ENCODE peak calls at places on chromosomes 4 and X, in five cellular contexts. C is IMR-90, Q is A549, J is NT2/D1, U is colonic mucosa. L is an unnamed sample. For H3K4me1, the result is how much of the 10 kb centered on the place peaks cover.

GRCh38 chrX:10239611-10240064 is 82.9 kb downstream of the CLCN4 start:
- DNase-seq in C (peak), Q (no peak), J (no peak), U (no peak), L (no peak)

GRCh38 chrX:19595036-19595435 is 79.7 kb upstream of the MAP3K15 start:
- DNase-seq in C (no peak), Q (no peak), J (no peak), U (no peak), L (peak)

GRCh38 chr4:181418491-181418890 is 824.7 kb upstream of the TENM3 start:
- DNase-seq in C (no peak), Q (no peak), J (no peak), U (no peak), L (no peak)

GRCh38 chr4:98861100-98861499 is 67.8 kb downstream of the EIF4E start:
- DNase-seq in C (no peak), Q (no peak), J (no peak), U (no peak), L (peak)

GRCh38 chrX:6244666-6245065 is 16.0 kb upstream of the NLGN4X start:
- DNase-seq in C (no peak), Q (no peak), J (no peak), U (no peak), L (no peak)

GRCh38 chrX:37608156-37608555 is 36.7 kb downstream of the LANCL3 start:
- DNase-seq in C (no peak), Q (no peak), J (peak), U (no peak), L (no peak)

GRCh38 chrX:16185725-16186136 is 18.4 kb downstream of the MAGEB17 start:
- DNase-seq in C (peak), Q (peak), J (no peak), U (no peak), L (no peak)

GRCh38 chr4:6910340-6910959 is 824 bp downstream of the TBC1D14 start:
- DNase-seq in C (no peak), Q (peak), J (no peak), U (peak), L (peak)

GRCh38 chr4:113026556-113026955 is 22.9 kb upstream of the ANK2 start:
- DNase-seq in C (no peak), Q (no peak), J (no peak), U (no peak), L (no peak)

GRCh38 chr4:184838249-184839074 is 12.7 kb upstream of the ACSL1 start:
- DNase-seq in C (peak), Q (peak), J (no peak), U (no peak), L (no peak)

GRCh38 chr4:41619161-41619560 is 81.2 kb downstream of the LIMCH1 start:
- DNase-seq in C (no peak), Q (no peak), J (no peak), U (no peak), L (no peak)

GRCh38 chrX:40539214-40540142 is 41.3 kb upstream of the ATP6AP2 start:
- DNase-seq in C (peak), Q (no peak), J (peak), U (peak), L (peak)

GRCh38 chrX:115259238-115259875 is 25.5 kb upstream of the LRCH2 start:
- DNase-seq in C (no peak), Q (no peak), J (no peak), U (no peak), L (no peak)

GRCh38 chr4:78627046-78627965 is 75.7 kb downstream of the ANXA3 start:
- DNase-seq in C (no peak), Q (no peak), J (no peak), U (no peak), L (no peak)

GRCh38 chr4:8222609-8223391 is 23.7 kb downstream of the SH3TC1 start:
- DNase-seq in C (no peak), Q (no peak), J (no peak), U (no peak), L (no peak)

GRCh38 chr4:119264743-119265142 is 52.2 kb downstream of the USP53 start:
- DNase-seq in C (no peak), Q (no peak), J (no peak), U (no peak), L (no peak)

GRCh38 chrX:130909469-130910136 is 6.6 kb upstream of the ENOX2 start:
- DNase-seq in C (no peak), Q (no peak), J (no peak), U (no peak), L (no peak)

GRCh38 chrX:103367502-103367901 is 8.8 kb upstream of the BEX3 start:
- DNase-seq in C (peak), Q (no peak), J (no peak), U (no peak), L (no peak)

GRCh38 chr4:79015406-79015805 is 76.2 kb upstream of the PAQR3 start:
- DNase-seq in C (no peak), Q (no peak), J (no peak), U (no peak), L (no peak)

GRCh38 chr4:151569650-151570049 is 160.7 kb downstream of the FHIP1A start:
- DNase-seq in C (no peak), Q (no peak), J (no peak), U (no peak), L (no peak)

GRCh38 chr4:87527446-87528240 is 1.5 kb downstream of the SPARCL1 start:
- DNase-seq in C (no peak), Q (no peak), J (no peak), U (no peak), L (peak)

GRCh38 chr4:129603241-129603931 is 507.4 kb downstream of the C4orf33 start:
- DNase-seq in C (no peak), Q (no peak), J (no peak), U (no peak), L (no peak)

GRCh38 chrX:78595901-78596502 is 63.1 kb downstream of the RTL3 start:
- DNase-seq in C (no peak), Q (no peak), J (peak), U (no peak), L (no peak)

GRCh38 chr4:104487105-104487504 is 7.6 kb downstream of the CXXC4 start:
- DNase-seq in C (no peak), Q (no peak), J (no peak), U (no peak), L (no peak)

GRCh38 chr4:16048639-16049448 is 35.0 kb downstream of the PROM1 start:
- DNase-seq in C (no peak), Q (no peak), J (no peak), U (no peak), L (no peak)

GRCh38 chrX:12686324-12686723 is 104.9 kb upstream of the PRPS2 start:
- DNase-seq in C (no peak), Q (no peak), J (no peak), U (no peak), L (no peak)

GRCh38 chr4:155889036-155889793 is 14.3 kb upstream of the TDO2 start:
- DNase-seq in C (peak), Q (no peak), J (no peak), U (no peak), L (peak)

GRCh38 chrX:101659601-101660063 is at the start of gene ARMCX2:
- DNase-seq in C (peak), Q (no peak), J (peak), U (peak), L (peak)

GRCh38 chrX:12648995-12649394 is 142.2 kb upstream of the PRPS2 start:
- DNase-seq in C (no peak), Q (no peak), J (no peak), U (no peak), L (no peak)

GRCh38 chr4:77269505-77269904 is 112.5 kb downstream of the CCNG2 start:
- DNase-seq in C (no peak), Q (no peak), J (no peak), U (no peak), L (no peak)

GRCh38 chrX:96464880-96465558 is 219.6 kb upstream of the DIAPH2 start:
- DNase-seq in C (no peak), Q (no peak), J (no peak), U (no peak), L (no peak)

GRCh38 chr4:22515888-22516541 is at the start of gene ADGRA3:
- DNase-seq in C (peak), Q (peak), J (no peak), U (peak), L (peak)

GRCh38 chrX:154309041-154309775 is 13.6 kb downstream of the TKTL1 start:
- DNase-seq in C (no peak), Q (no peak), J (no peak), U (no peak), L (no peak)

GRCh38 chr4:56410247-56410646 is 23.0 kb upstream of the AASDH start:
- DNase-seq in C (peak), Q (peak), J (peak), U (peak), L (peak)

GRCh38 chrX:150362599-150363481 is at the start of gene MAMLD1:
- DNase-seq in C (peak), Q (peak), J (no peak), U (peak), L (peak)

GRCh38 chr4:76549765-76550164 is 114.7 kb downstream of the SHROOM3 start:
- DNase-seq in C (no peak), Q (no peak), J (no peak), U (no peak), L (no peak)

GRCh38 chr4:142475663-142476062 is 370.4 kb downstream of the INPP4B start:
- DNase-seq in C (peak), Q (no peak), J (no peak), U (no peak), L (no peak)

DNA sequence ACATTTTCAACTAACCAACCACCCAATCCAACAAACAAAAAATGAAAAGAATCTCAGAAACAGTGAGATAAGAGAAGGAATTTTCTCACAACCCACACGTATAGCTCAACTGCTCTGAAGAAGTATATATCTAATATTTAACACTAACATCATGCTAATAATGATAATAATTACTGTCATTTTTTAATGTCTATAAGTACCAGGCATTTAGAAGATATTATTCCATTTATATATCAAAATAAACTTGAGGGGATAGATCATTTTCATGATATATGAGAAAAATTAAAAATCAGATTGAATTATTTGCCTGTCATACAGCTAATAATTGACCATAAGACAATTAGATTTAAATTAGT is 4.2 kb upstream of the AFP start:
- DNase-seq in C (no peak), Q (no peak), J (no peak), U (no peak), L (no peak)
- H3K4me1 ChIP-seq in C (under half), Q (under half), J (under half), U (under half), L (under half)

DNA sequence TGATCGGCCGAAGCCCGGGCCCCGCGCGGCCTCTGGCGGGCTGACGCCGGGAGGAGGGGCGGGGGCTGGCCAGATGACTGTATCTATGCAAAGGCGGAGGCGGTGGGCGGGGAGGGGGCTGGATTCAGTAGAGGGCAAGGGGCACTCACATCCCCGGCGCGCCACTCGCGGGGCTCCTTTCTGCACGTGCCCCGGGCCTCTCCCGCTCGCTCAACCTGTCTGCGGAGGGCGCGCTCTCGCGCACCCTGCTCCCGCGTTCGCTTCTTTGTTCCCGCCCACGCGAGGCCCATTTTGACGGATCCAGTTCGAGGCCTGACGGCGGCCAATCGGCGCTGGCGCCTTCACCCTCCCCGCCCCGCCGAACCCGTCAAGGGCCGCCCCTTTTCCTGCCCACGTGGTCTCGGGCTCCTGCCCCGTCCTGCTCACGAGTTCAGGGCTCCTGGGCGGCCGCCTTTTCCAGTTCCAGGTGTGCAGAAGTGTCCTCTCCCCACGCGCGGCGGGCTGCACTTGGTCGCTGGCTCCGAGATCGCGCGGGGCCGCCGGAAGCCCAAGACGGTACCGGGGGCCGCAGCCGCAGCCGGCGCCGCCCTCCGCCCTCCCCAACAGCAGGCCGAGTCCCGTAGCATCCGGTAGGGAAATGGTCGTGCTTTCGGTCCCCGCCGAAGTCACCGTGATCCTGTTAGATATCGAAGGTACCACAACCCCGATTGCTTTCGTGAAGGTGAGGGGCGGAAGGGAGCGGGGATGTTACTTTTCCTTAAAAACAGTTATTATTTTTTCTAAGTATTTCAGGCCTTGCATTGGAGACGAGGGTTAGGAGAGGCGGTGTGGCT is at the start of the genes ENOPH1 and HNRNPDL:
- DNase-seq in C (peak), Q (peak), J (peak), U (peak), L (peak)
- H3K4me1 ChIP-seq in C (under half), Q (under half), J (under half), U (under half), L (under half)

DNA sequence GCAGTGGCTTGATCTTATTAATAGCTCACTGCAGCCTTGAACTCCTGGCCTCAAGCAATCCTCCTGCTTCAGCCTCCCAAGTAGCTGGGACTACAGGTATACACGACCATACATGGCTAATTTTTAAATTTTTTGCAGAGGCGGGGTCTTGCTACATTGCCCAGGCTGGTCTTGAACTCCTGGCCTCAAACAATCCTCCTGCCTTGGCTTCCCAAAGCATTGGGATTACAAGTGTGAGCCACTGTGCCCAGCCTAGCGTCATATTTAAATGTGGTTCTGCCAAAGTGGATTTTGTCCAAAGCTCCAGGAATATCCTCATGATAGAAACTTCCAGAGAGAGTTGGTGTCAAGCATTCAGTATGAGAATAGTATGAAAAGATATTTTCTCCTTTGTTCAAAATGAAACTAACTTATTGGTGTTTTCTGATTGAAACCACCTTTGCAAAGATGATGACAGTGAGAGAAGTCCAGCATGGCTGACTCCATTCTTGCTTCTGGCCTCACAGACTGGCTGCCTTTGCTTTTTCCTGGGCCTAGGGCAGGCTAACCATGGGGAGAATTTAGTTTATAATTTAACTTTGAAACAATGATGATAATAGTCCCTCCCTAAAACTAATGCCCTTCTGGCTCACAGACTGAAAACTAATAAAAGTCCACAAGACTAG is 129.0 kb downstream of the C4orf51 start:
- DNase-seq in C (no peak), Q (no peak), J (no peak), U (no peak), L (no peak)
- H3K4me1 ChIP-seq in C (under half), Q (half or more), J (under half), U (under half), L (under half)

DNA sequence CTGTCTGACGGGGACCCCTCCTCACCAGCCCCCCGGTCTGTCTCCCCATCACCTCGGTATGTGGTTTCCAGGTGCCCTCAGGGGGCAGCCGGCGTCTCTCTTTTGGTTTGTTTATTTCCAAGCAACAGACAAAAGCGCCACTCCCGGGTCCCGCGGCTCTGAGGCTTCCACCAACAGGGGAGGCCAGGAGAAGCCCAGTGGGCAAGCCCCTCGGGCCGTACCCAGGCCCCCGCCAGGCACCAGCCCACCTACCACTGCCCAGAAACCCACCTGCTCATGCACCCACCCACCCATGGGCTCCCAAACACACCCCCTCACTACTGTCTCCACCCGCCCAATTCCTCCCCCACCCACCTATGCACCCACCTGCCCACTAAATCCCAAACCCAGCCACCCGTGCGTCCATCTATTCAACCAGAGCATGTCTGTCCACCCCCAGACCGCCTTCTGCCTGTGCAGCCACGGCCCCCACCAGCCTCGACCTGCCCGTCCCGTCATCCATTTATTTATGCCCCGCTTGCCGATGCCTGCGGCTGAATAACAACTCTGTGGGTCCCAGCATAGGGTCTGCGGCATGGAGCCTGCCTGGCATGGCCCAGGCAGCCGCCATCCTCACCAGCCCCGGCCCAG is 129.8 kb downstream of the FAM53A start:
- DNase-seq in C (no peak), Q (no peak), J (no peak), U (no peak), L (no peak)
- H3K4me1 ChIP-seq in C (under half), Q (under half), J (under half), U (under half), L (under half)

DNA sequence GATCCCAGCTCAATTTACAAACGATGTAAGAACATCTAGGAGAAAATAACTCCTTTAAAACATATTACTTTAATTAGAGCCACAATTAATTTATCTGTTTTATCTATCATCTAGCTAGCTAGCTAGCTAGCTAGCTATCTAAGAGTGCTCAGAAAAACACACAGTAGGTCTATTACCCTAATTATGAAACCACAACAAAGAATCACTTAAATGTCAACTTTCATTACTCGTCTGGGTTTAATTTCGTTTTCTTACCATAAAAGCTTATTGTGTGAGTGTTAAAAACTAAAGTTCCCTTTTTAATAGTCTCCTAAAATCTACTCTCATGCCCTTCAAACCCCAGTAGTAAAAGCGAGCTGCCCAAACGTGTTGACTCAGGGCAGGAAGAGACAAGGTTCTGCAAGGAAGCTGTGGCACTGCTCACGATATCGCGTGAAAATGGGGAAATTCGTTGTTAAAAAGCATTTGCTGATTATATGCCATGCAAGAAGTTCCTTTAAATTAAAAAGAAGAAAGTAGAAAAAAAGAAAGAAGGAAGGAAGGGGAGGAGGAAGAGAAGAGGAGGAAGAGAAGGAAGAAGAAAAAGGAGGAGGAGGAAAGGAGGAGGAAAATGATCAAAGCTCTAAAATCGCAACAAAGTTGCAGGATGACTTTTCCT is 617 bp downstream of the MBNL3 start:
- DNase-seq in C (peak), Q (no peak), J (no peak), U (no peak), L (no peak)
- H3K4me1 ChIP-seq in C (under half), Q (under half), J (under half), U (under half), L (under half)

DNA sequence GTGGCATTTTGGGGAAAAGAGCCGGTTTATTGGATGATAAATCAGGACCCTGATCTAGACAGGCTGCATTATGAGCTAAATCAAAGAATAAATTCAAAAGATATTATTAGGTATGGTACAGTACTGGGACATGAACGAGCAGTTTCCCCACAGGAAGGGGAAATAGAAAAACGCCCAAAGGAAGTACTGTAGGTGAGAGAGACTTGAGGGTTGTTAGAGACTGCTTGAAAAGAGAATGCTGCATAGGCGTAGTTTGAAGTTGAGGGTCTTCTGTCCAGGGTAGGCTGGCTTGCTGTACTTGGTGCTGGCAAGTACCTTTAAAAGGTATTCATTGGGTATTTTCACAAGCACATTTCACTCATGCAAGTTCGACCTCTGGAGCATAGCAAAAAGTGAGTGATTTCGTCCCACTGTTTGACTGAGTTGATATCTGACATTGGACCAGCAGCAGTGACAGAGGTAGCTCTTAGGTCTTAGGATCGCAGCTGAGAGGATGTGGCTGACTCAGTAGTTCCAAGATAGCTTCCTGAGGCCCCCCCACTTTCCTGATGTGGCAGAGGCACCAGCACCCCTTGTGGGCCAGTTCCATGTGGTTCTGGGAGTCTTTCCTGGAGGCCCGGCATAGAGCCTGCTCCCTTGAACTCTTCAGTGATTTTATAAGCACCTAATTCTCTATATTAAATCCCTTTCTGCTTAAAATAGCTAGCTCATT is 64.3 kb downstream of the TMEM131L start:
- DNase-seq in C (no peak), Q (no peak), J (no peak), U (peak), L (no peak)
- H3K4me1 ChIP-seq in C (under half), Q (under half), J (under half), U (under half), L (under half)

GRCh38 chr4:139084425-139085093 is 69.0 kb downstream of the NOCT start:
- DNase-seq in C (no peak), Q (peak), J (no peak), U (no peak), L (no peak)

GRCh38 chr4:139083533-139084424 is 68.2 kb downstream of the NOCT start:
- DNase-seq in C (peak), Q (peak), J (peak), U (peak), L (peak)

GRCh38 chr4:139082750-139083532 is 67.4 kb downstream of the NOCT start:
- DNase-seq in C (peak), Q (peak), J (peak), U (peak), L (peak)

GRCh38 chr4:139085141-139085540 is 69.6 kb downstream of the NOCT start:
- DNase-seq in C (peak), Q (no peak), J (no peak), U (no peak), L (no peak)
- H3K4me1 ChIP-seq in C (under half), Q (under half), J (under half), U (under half), L (under half)

L was measured in adrenal gland.